ENCODE peak calls at places on chromosomes 2 and 18, in five cellular contexts. I, L, G, C and N are unnamed samples.

GRCh38 chr2:44902178-44902577 is 39.3 kb upstream of the SIX3 start:
- DNase-seq in I (no peak), L (no peak), G (no peak), C (no peak), N (no peak)

GRCh38 chr2:226272435-226272834 is 527.2 kb downstream of the IRS1 start:
- DNase-seq in I (no peak), L (no peak), G (no peak), C (no peak), N (no peak)

GRCh38 chr2:124520953-124521352 is 495.9 kb downstream of the CNTNAP5 start:
- DNase-seq in I (no peak), L (no peak), G (no peak), C (no peak), N (no peak)

GRCh38 chr18:58669731-58670379 is 1.4 kb upstream of the MALT1 start:
- DNase-seq in I (no peak), L (no peak), G (peak), C (peak), N (peak)

GRCh38 chr18:47983946-47984345 is 53.5 kb upstream of the SMAD2 start:
- DNase-seq in I (no peak), L (no peak), G (no peak), C (no peak), N (no peak)

GRCh38 chr2:26613241-26614204 is 27.6 kb downstream of the CIB4 start:
- DNase-seq in I (no peak), L (peak), G (no peak), C (no peak), N (no peak)

GRCh38 chr2:167637726-167638125 is 609.7 kb downstream of the STK39 start:
- DNase-seq in I (no peak), L (no peak), G (no peak), C (no peak), N (no peak)

GRCh38 chr2:181106789-181107418 is 126.5 kb downstream of the UBE2E3 start:
- DNase-seq in I (no peak), L (no peak), G (peak), C (peak), N (peak)

GRCh38 chr18:56377161-56377560 is 261.2 kb downstream of the TXNL1 start:
- DNase-seq in I (no peak), L (no peak), G (peak), C (no peak), N (peak)

GRCh38 chr18:39841133-39842041 is 2113.6 kb upstream of the PIK3C3 start:
- DNase-seq in I (peak), L (peak), G (peak), C (no peak), N (peak)

GRCh38 chr2:232960862-232961261 is 52.2 kb downstream of the NGEF start:
- DNase-seq in I (no peak), L (no peak), G (no peak), C (no peak), N (no peak)

GRCh38 chr18:23324861-23325260 is 128.2 kb upstream of the RIOK3 start:
- DNase-seq in I (no peak), L (no peak), G (no peak), C (no peak), N (no peak)

GRCh38 chr2:83686863-83687262 is 772.2 kb downstream of the SUCLG1 start:
- DNase-seq in I (peak), L (no peak), G (peak), C (no peak), N (no peak)

GRCh38 chr2:44392338-44392943 is 30.7 kb downstream of the CAMKMT start:
- DNase-seq in I (peak), L (no peak), G (peak), C (peak), N (peak)

GRCh38 chr2:230928701-230929380 is 3.8 kb upstream of the GPR55 start:
- DNase-seq in I (no peak), L (no peak), G (no peak), C (no peak), N (no peak)

GRCh38 chr2:239769574-239770145 is 255.5 kb downstream of the NDUFA10 start:
- DNase-seq in I (no peak), L (no peak), G (no peak), C (no peak), N (no peak)

GRCh38 chr2:102558463-102558862 is 60.9 kb upstream of the SLC9A2 start:
- DNase-seq in I (no peak), L (no peak), G (no peak), C (no peak), N (peak)

GRCh38 chr18:79634593-79634992 is 45.0 kb upstream of the CTDP1 start:
- DNase-seq in I (no peak), L (no peak), G (no peak), C (no peak), N (no peak)

GRCh38 chr2:165617720-165618119 is 148.2 kb downstream of the CSRNP3 start:
- DNase-seq in I (no peak), L (no peak), G (no peak), C (no peak), N (no peak)

GRCh38 chr18:32042337-32042736 is 23.7 kb downstream of the RNF125 start:
- DNase-seq in I (no peak), L (no peak), G (no peak), C (no peak), N (no peak)

GRCh38 chr2:222734690-222735014 is 63.2 kb downstream of the MOGAT1 start:
- DNase-seq in I (no peak), L (no peak), G (no peak), C (no peak), N (no peak)

GRCh38 chr2:236085211-236085610 is 83.0 kb downstream of the GBX2 start:
- DNase-seq in I (no peak), L (no peak), G (no peak), C (no peak), N (no peak)

GRCh38 chr2:50791271-50791670 is 240.7 kb downstream of the NRXN1 start:
- DNase-seq in I (no peak), L (no peak), G (no peak), C (no peak), N (no peak)

GRCh38 chr2:101873543-101873942 is 118.2 kb upstream of the IL1R2 start:
- DNase-seq in I (no peak), L (no peak), G (no peak), C (no peak), N (peak)

GRCh38 chr18:62555135-62555534 is 32.3 kb downstream of the ZCCHC2 start:
- DNase-seq in I (no peak), L (no peak), G (no peak), C (peak), N (peak)

GRCh38 chr2:120886967-120887672 is 151.5 kb downstream of the GLI2 start:
- DNase-seq in I (no peak), L (no peak), G (no peak), C (no peak), N (no peak)

GRCh38 chr2:8659735-8660492 is 21.9 kb upstream of the ID2 start:
- DNase-seq in I (no peak), L (no peak), G (no peak), C (no peak), N (no peak)

GRCh38 chr18:48815581-48816324 is 135.0 kb downstream of the SMAD7 start:
- DNase-seq in I (no peak), L (no peak), G (no peak), C (no peak), N (no peak)

GRCh38 chr2:85189606-85190270 is 56.5 kb downstream of the TCF7L1 start:
- DNase-seq in I (no peak), L (no peak), G (no peak), C (no peak), N (no peak)

GRCh38 chr2:68411397-68412126 is 46.5 kb downstream of the PLEK start:
- DNase-seq in I (no peak), L (no peak), G (no peak), C (no peak), N (no peak)

GRCh38 chr2:11680181-11680900 is 10.3 kb upstream of the NTSR2 start:
- DNase-seq in I (no peak), L (no peak), G (no peak), C (no peak), N (peak)

GRCh38 chr2:53381271-53381670 is 386.3 kb upstream of the CHAC2 start:
- DNase-seq in I (no peak), L (no peak), G (no peak), C (no peak), N (peak)

GRCh38 chr2:223488814-223489213 is 113.3 kb downstream of the SCG2 start:
- DNase-seq in I (no peak), L (no peak), G (no peak), C (no peak), N (peak)

GRCh38 chr2:30371772-30372373 is 75.2 kb upstream of the LCLAT1 start:
- DNase-seq in I (no peak), L (no peak), G (peak), C (no peak), N (no peak)

GRCh38 chr2:96537066-96537733 is 648 bp downstream of the ARID5A start:
- DNase-seq in I (peak), L (peak), G (peak), C (no peak), N (peak)

GRCh38 chr18:80183273-80184050 is 63.9 kb downstream of the PARD6G start:
- DNase-seq in I (no peak), L (no peak), G (no peak), C (no peak), N (no peak)

GRCh38 chr2:226660524-226660923 is 139.1 kb downstream of the IRS1 start:
- DNase-seq in I (peak), L (no peak), G (peak), C (no peak), N (peak)

DNA sequence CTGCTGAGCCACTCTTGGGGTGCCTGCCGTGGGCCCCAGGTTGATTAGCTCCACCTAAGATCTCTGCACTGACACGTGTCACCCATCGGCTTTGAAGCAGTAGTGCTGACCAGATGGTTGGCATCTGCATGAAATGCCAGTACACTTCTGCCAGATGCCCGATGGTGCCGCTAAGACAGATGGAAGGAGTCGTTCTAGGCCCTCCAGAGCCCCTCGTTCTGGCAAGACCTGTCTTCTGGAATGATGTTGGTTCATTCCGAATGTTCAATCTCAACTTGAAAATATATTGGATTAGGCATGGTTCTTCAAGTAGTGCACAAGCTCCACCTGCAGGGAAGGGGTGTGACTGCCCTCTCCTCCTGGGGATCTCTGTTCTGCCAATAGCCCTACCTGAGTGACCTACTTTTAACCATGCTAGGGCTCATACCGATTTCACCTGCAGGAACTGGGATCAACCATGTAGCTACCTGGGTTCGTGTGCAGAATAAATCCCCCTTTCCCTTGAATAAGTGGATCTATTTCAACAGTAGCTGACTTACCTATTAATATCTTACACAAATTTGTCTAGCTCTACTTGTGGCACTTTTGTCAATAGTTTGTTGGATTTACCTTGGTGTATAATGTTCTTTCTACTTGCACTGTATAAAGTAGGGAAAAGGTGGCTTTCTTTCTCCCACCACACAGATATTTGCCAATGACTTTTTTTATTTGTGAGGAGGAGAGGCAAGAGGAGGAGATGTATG is 342.6 kb downstream of the CTNNA2 start:
- DNase-seq in I (no peak), L (no peak), G (peak), C (no peak), N (no peak)
- TF ChIP-seq CTCF in I (no peak), L (no peak), G (peak), C (peak), N (peak)

GRCh38 chr2:150581717-150582472 is 94.4 kb upstream of the RND3 start:
- DNase-seq in I (no peak), L (no peak), G (peak), C (no peak), N (peak)
- H3K4me3 ChIP-seq in I (no peak), L (no peak), G (no peak), C (no peak), N (no peak)

GRCh38 chr2:109127556-109127955 is 1.4 kb upstream of the SH3RF3 start:
- DNase-seq in I (no peak), L (no peak), G (no peak), C (no peak), N (no peak)

GRCh38 chr2:109124982-109125594 is 3.9 kb upstream of the SH3RF3 start:
- DNase-seq in I (no peak), L (no peak), G (no peak), C (no peak), N (no peak)

GRCh38 chr2:109128048-109128465 is 948 bp upstream of the SH3RF3 start:
- DNase-seq in I (peak), L (peak), G (peak), C (peak), N (peak)

GRCh38 chr2:109125595-109126500 is 3.2 kb upstream of the SH3RF3 start:
- DNase-seq in I (no peak), L (no peak), G (peak), C (no peak), N (peak)

GRCh38 chr2:109126501-109126860 is 2.5 kb upstream of the SH3RF3 start:
- DNase-seq in I (no peak), L (no peak), G (peak), C (no peak), N (peak)
- TF ChIP-seq CTCF in I (no peak), L (no peak), G (no peak), C (no peak), N (no peak)

DNA sequence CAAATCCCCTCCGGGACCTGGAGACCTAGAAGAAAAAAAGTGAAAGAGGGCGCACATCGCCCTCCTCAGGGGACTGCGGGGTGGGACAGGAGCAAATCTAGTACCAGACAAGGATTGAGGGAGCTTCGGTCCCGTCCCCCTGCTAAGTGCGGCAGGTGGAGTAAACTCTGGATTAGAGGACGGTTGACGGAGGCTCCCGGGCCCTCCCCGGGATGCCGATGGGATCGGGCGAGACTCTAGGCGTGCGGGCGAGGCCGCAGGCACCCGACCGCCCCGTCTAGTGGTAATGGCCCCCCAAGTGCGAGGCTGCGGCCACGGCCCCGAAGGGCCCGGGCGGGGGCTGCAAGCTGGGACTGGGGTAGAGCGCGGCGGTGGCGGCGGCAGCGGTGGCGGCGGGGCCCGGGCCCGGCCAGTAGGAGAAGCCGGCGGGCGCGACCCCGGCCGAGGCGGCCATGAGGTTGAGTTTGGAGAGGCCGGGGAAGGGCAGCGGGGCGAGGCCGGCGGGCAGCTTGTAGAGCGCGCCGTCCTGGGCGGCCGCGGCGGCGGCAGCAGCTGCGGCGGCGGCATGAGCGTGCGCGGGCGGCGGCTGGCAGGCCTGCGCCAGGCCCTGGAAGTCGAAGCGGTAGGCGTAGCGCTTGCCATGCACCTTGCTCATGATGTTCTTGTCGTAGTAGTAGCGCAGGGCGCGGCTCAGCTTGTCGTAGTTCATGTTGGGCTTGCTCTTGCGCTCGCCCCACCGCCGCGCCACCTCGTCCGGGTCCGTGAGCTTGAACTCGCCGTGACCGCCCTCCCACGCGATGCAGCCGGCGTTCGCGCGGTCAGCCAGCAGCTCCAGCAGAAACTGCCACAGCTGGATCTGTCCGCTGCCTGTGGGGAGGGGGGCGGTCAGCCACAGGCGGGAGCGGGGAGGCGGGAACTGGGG is 3.3 kb downstream of the FEV start:
- DNase-seq in I (no peak), L (no peak), G (no peak), C (no peak), N (no peak)
- H3K4me3 ChIP-seq in I (no peak), L (peak), G (no peak), C (peak), N (no peak)

DNA sequence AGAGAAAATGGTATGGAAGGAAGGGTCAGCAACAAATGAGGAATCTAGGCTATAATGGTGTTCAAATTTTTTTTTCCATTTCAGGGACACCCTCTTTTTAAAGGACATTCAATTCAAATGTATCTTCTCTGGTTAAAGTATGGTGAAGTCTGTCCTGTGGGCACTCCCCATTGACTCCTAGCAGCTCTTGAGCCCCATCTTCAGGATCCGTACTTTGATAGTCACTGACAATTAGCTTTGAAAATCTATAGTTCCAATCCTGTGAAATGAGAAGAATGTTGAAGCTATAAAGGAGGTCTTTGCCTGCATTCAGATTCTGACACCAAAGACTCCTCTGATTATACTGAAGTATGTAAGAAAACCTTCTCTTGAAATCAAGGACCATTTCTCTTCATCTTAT is 43.3 kb downstream of the KCNH7 start:
- DNase-seq in I (no peak), L (no peak), G (no peak), C (no peak), N (no peak)
- TF ChIP-seq CTCF in I (no peak), L (no peak), G (no peak), C (no peak), N (no peak)

GRCh38 chr2:871175-871727 is 79.4 kb upstream of the SNTG2 start:
- DNase-seq in I (no peak), L (no peak), G (no peak), C (no peak), N (no peak)

GRCh38 chr2:871926-872680 is 78.5 kb upstream of the SNTG2 start:
- DNase-seq in I (no peak), L (no peak), G (no peak), C (no peak), N (no peak)

GRCh38 chr2:873027-873426 is 77.6 kb upstream of the SNTG2 start:
- DNase-seq in I (no peak), L (no peak), G (no peak), C (no peak), N (no peak)

GRCh38 chr2:875687-876615 is 74.7 kb upstream of the SNTG2 start:
- DNase-seq in I (no peak), L (no peak), G (no peak), C (no peak), N (no peak)

DNA sequence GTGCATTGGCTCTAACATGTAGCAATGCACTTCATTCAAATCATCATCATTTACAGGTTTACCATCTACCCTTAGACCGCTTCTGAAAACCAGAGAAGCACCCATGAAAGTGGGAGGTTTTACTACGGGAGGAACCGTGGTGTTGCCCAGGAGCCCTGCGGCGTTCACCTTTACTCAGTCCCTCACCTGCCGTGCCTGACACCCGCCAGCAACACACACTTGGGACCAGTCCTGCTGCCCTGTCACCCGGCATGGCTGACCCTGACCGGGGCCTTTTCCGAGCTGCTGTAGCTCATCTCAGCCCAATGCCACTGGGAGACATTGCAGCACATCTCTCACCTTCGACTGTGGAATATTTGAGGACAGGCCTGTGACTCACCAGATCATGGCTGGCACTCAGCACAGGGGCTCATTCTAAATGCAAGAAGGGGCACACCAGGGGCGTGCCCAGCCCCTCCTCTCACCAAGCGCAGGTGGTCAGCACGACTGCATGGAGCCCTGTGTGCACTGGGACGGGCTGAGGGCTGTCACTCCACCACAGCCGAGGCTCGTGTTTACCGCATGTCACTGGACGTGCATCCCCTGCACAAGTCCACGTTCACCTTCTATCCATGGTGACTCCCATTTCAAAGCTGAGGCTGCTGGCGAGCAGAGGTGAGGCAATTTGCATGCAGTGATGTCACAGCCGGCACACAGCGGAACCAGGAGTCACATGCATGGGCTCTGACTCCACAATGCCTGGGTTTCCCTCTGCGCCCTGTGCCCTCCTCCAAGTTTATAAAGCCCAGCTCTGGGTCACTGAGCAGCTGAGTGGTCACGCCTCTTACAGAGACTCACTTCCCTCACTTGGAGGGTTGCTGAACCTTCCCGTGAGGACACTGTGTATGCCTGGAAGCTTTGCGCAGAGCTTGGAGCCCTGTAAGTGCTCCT is 76.7 kb upstream of the SNTG2 start:
- DNase-seq in I (no peak), L (no peak), G (no peak), C (no peak), N (no peak)
- H3K4me3 ChIP-seq in I (no peak), L (no peak), G (no peak), C (no peak), N (no peak)

DNA sequence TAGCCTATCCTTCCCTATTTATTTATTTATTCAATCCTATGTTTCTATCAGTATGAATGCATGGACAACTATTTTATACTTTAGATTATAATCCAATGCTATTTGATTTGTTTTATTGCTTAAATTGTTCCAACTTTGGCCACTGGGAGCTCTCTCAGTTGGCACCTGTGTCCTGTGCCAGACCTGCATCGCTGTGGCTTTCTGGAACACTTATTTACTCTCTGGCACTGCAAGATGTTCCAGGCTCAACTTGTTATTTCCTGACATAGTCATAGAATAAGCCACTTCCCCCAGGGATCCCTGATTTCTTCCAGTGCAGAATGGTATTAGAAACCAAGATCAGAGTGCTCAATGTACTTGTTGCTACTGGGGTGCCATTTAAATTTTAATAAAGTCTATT is 5.8 kb downstream of the MC2R start:
- DNase-seq in I (no peak), L (no peak), G (no peak), C (no peak), N (no peak)
- TF ChIP-seq CTCF in I (no peak), L (no peak), G (no peak), C (no peak), N (no peak)